ENCODE peak calls at places on chromosome 9, in seven cellular contexts. O is AG09319; D is activated CD4-positive, CD25-positive, alpha-beta regulatory T cell; E is NCI-H1092 treated with DMSO at 0.1 percent for 48 hours; U is T follicular helper cell; G is neural progenitor cell; Q is GM10248. S is an unnamed sample.
A peak's percentile ranks its signal among the peaks of the same experiment; 100 is the strongest.

GRCh38 chr9:26033346-26033745 is 355.1 kb upstream of the TUSC1 start:
- DNase-seq in Q (no peak), D (no peak), G (no peak), U (no peak), E (no peak), O (no peak), S (no peak)

GRCh38 chr9:118595719-118596305 is 773.4 kb downstream of the BRINP1 start:
- DNase-seq in E (peak; percentile 54), Q (no peak), U (no peak), G (peak; percentile 73), O (no peak), D (no peak), S (peak; percentile 68)

GRCh38 chr9:95516221-95516735 is 493 bp downstream of the PTCH1 start:
- DNase-seq in D (no peak), Q (no peak), O (no peak), U (no peak), E (peak; percentile 55), G (peak; percentile 58), S (no peak)

GRCh38 chr9:26243722-26244121 is 565.5 kb upstream of the TUSC1 start:
- DNase-seq in D (no peak), G (no peak), E (no peak), Q (no peak), O (no peak), U (no peak), S (no peak)

GRCh38 chr9:129776566-129776937 is 23.7 kb upstream of the PTGES start:
- DNase-seq in E (no peak), O (no peak), U (no peak), D (no peak), Q (no peak), G (no peak), S (no peak)

GRCh38 chr9:137873408-137873807 is 4.2 kb upstream of the CACNA1B start:
- DNase-seq in G (no peak), D (no peak), E (no peak), U (no peak), Q (no peak), O (no peak), S (no peak)

GRCh38 chr9:78676623-78677022 is 379.7 kb downstream of the PSAT1 start:
- DNase-seq in G (no peak), D (no peak), U (no peak), E (no peak), Q (no peak), O (no peak), S (no peak)

GRCh38 chr9:124353811-124354274 is 61.4 kb downstream of the PSMB7 start:
- DNase-seq in O (peak; percentile 51), E (no peak), Q (peak; percentile 4), G (no peak), U (no peak), D (no peak), S (no peak)

GRCh38 chr9:98579700-98580099 is 129.0 kb downstream of the GABBR2 start:
- DNase-seq in Q (no peak), U (no peak), G (no peak), D (no peak), O (no peak), E (no peak), S (no peak)

GRCh38 chr9:83166369-83166768 is 103.4 kb upstream of the RASEF start:
- DNase-seq in U (no peak), E (no peak), D (no peak), G (no peak), O (no peak), Q (no peak), S (no peak)